ENCODE peak calls at places on chromosomes 3 and 15, in ten cellular contexts. B, J, Z, V, F, H, M, E, O and D are unnamed samples.

GRCh38 chr15:39431371-39431770 is 149.5 kb upstream of the THBS1 start:
- DNase-seq in B (no peak), J (no peak), M (no peak), H (no peak), Z (no peak), V (no peak), F (no peak), E (no peak), O (no peak), D (no peak)

GRCh38 chr15:39125904-39126303 is 455.0 kb upstream of the THBS1 start:
- DNase-seq in M (no peak), J (peak), F (no peak), O (peak), B (no peak), V (peak), Z (peak), H (no peak), E (no peak), D (peak)

GRCh38 chr15:58222698-58223097 is 84.5 kb downstream of the AQP9 start:
- DNase-seq in B (no peak), J (no peak), O (peak), E (no peak), M (no peak), V (no peak), Z (peak), F (no peak), H (no peak), D (no peak)

GRCh38 chr3:40290396-40290795 is 19.1 kb upstream of the EIF1B start:
- DNase-seq in B (no peak), E (no peak), M (no peak), F (no peak), Z (no peak), H (no peak), O (no peak), J (no peak), V (no peak), D (no peak)

GRCh38 chr3:38455639-38456430 is 2.1 kb downstream of the ACVR2B start:
- DNase-seq in M (no peak), E (peak), V (peak), H (no peak), Z (peak), F (no peak), B (no peak), O (no peak), J (no peak), D (no peak)

GRCh38 chr15:57415559-57415958 is 39.3 kb downstream of the CGNL1 start:
- DNase-seq in B (no peak), O (no peak), J (no peak), F (no peak), E (peak), V (no peak), H (no peak), Z (no peak), M (no peak), D (no peak)

GRCh38 chr3:59192473-59192872 is 142.6 kb upstream of the CFAP20DC start:
- DNase-seq in Z (no peak), O (no peak), M (no peak), V (peak), F (peak), H (no peak), E (no peak), J (no peak), B (no peak), D (peak)

GRCh38 chr3:148466143-148466542 is 231.6 kb upstream of the AGTR1 start:
- DNase-seq in F (peak), J (no peak), Z (peak), V (no peak), H (no peak), O (no peak), B (no peak), E (no peak), M (no peak), D (peak)

GRCh38 chr3:143207338-143207961 is 87.9 kb downstream of the CHST2 start:
- DNase-seq in Z (no peak), M (no peak), O (peak), V (peak), H (no peak), B (peak), E (no peak), J (peak), F (peak), D (peak)

GRCh38 chr3:12905316-12906071 is 64.1 kb upstream of the RPL32 start:
- DNase-seq in J (no peak), H (no peak), O (no peak), Z (no peak), B (no peak), V (no peak), F (no peak), M (no peak), E (no peak), D (no peak)

GRCh38 chr3:107189158-107189791 is 188.0 kb upstream of the CCDC54 start:
- DNase-seq in M (no peak), B (no peak), H (no peak), V (no peak), O (no peak), E (no peak), F (no peak), J (no peak), Z (no peak), D (no peak)

GRCh38 chr15:87121357-87121756 is 1041.7 kb downstream of the AGBL1 start:
- DNase-seq in J (no peak), O (no peak), B (no peak), M (no peak), F (no peak), V (no peak), E (no peak), Z (no peak), H (no peak), D (no peak)

GRCh38 chr3:36796896-36797295 is 32.5 kb upstream of the DCLK3 start:
- DNase-seq in M (no peak), E (no peak), B (no peak), O (no peak), Z (peak), V (no peak), F (peak), H (no peak), J (no peak), D (peak)

GRCh38 chr15:101538996-101539395 is 49.5 kb upstream of the PCSK6 start:
- DNase-seq in H (no peak), F (no peak), J (no peak), B (no peak), V (no peak), M (no peak), O (no peak), E (no peak), Z (no peak), D (no peak)

GRCh38 chr3:32456429-32457130 is 46.1 kb downstream of the CMTM6 start:
- DNase-seq in Z (no peak), B (no peak), H (no peak), O (no peak), E (no peak), J (no peak), V (no peak), M (no peak), F (no peak), D (no peak)

GRCh38 chr3:47824541-47825473 is 21.9 kb downstream of the DHX30 start:
- DNase-seq in O (peak), F (peak), M (peak), Z (peak), E (peak), B (peak), H (peak), V (peak), J (peak), D (peak)

GRCh38 chr3:53709256-53709655 is 137.0 kb downstream of the CHDH start:
- DNase-seq in Z (no peak), V (no peak), E (no peak), H (no peak), O (no peak), M (no peak), J (no peak), B (no peak), F (no peak), D (no peak)

GRCh38 chr3:122498152-122498551 is 16.6 kb downstream of the KPNA1 start:
- DNase-seq in F (no peak), M (no peak), J (no peak), B (no peak), V (no peak), Z (no peak), E (no peak), O (no peak), H (no peak), D (no peak)

GRCh38 chr3:155870945-155871745 is 695 bp downstream of the GMPS start:
- DNase-seq in B (no peak), H (peak), F (no peak), O (peak), E (peak), V (no peak), Z (peak), M (peak), J (peak), D (peak)

GRCh38 chr3:122674339-122674738 is 6.3 kb upstream of the PARP14 start:
- DNase-seq in H (no peak), B (no peak), F (no peak), J (no peak), O (no peak), M (no peak), V (no peak), Z (no peak), E (no peak), D (no peak)

GRCh38 chr3:172060234-172060633 is 20.9 kb downstream of the FNDC3B start:
- DNase-seq in O (no peak), B (no peak), F (no peak), Z (no peak), V (no peak), M (no peak), J (no peak), E (no peak), H (no peak), D (no peak)

GRCh38 chr3:111081008-111081545 is 9.5 kb downstream of the NECTIN3 start:
- DNase-seq in E (no peak), V (peak), Z (no peak), F (no peak), J (no peak), O (no peak), B (no peak), M (no peak), H (no peak), D (peak)